ENCODE peak calls at places on chromosomes 6 and 20, in five cellular contexts. T, R, A, F and I are unnamed samples. For H3K4me1, the result is how much of the 10 kb centered on the place peaks cover.

GRCh38 chr20:17228624-17229061 is 1.8 kb downstream of the PCSK2 start:
- DNase-seq in T (no peak), F (no peak), A (no peak), R (no peak), I (no peak)

GRCh38 chr6:22448311-22448711 is 121.1 kb upstream of the HDGFL1 start:
- DNase-seq in R (no peak), F (no peak), A (peak), T (peak), I (no peak)

GRCh38 chr6:116726947-116727346 is 38.6 kb downstream of the FAM162B start:
- DNase-seq in T (no peak), F (no peak), R (no peak), A (no peak), I (no peak)

GRCh38 chr6:152309648-152310047 is 327.5 kb downstream of the SYNE1 start:
- DNase-seq in A (no peak), T (no peak), F (no peak), R (no peak), I (no peak)

GRCh38 chr6:28775405-28776129 is 148.2 kb downstream of the TRIM27 start:
- DNase-seq in R (no peak), T (no peak), F (no peak), A (no peak), I (no peak)

GRCh38 chr20:48690888-48691287 is 136.9 kb downstream of the PREX1 start:
- DNase-seq in A (peak), T (no peak), R (no peak), F (peak), I (peak)

GRCh38 chr6:138543648-138544047 is 44.4 kb upstream of the NHSL1 start:
- DNase-seq in T (no peak), F (no peak), R (no peak), A (no peak), I (no peak)

GRCh38 chr6:107713214-107713962 is 110.7 kb downstream of the SCML4 start:
- DNase-seq in F (no peak), A (no peak), R (no peak), T (no peak), I (peak)

GRCh38 chr6:24352434-24352833 is 5.4 kb downstream of the DCDC2 start:
- DNase-seq in T (no peak), A (no peak), R (no peak), F (no peak), I (no peak)

GRCh38 chr20:37528442-37529213 is 952 bp upstream of the BLCAP start:
- DNase-seq in R (no peak), T (no peak), A (no peak), F (no peak), I (peak)

GRCh38 chr20:13684566-13685222 is 46.0 kb upstream of the TASP1 start:
- DNase-seq in A (no peak), T (no peak), R (no peak), F (no peak), I (peak)

GRCh38 chr20:46267108-46267820 is 41.0 kb downstream of the CDH22 start:
- DNase-seq in A (no peak), R (no peak), T (no peak), F (no peak), I (no peak)

GRCh38 chr6:12223383-12223782 is 66.8 kb upstream of the EDN1 start:
- DNase-seq in A (no peak), T (no peak), F (no peak), R (no peak), I (no peak)

GRCh38 chr6:40982917-40983316 is 56.1 kb downstream of the UNC5CL start:
- DNase-seq in A (no peak), T (no peak), F (no peak), R (no peak), I (no peak)

GRCh38 chr6:129059650-129060049 is 176.7 kb downstream of the LAMA2 start:
- DNase-seq in A (no peak), R (no peak), F (no peak), T (no peak), I (no peak)

GRCh38 chr6:154154389-154154967 is 115.4 kb downstream of the OPRM1 start:
- DNase-seq in R (peak), A (peak), F (peak), T (no peak), I (peak)

GRCh38 chr20:10315138-10315537 is 96.5 kb downstream of the SNAP25 start:
- DNase-seq in R (no peak), A (no peak), F (no peak), T (no peak), I (no peak)

GRCh38 chr6:142377112-142377848 is 75.5 kb downstream of the ADGRG6 start:
- DNase-seq in F (peak), R (no peak), A (peak), T (no peak), I (no peak)

GRCh38 chr20:697826-698225 is 22.2 kb upstream of the SCRT2 start:
- DNase-seq in T (no peak), A (no peak), F (no peak), R (no peak), I (no peak)

GRCh38 chr6:46437671-46438221 is 53.5 kb downstream of the RCAN2 start:
- DNase-seq in F (no peak), A (peak), R (peak), T (no peak), I (no peak)

GRCh38 chr6:30121446-30122065 is 8.7 kb upstream of the TRIM31 start:
- DNase-seq in A (no peak), F (no peak), R (no peak), T (no peak), I (no peak)

GRCh38 chr6:119172813-119173212 is 94.3 kb upstream of the FAM184A start:
- DNase-seq in T (no peak), A (peak), F (no peak), R (no peak), I (no peak)

GRCh38 chr6:107633680-107634141 is 143.8 kb downstream of the SOBP start:
- DNase-seq in R (no peak), A (no peak), T (no peak), F (no peak), I (no peak)

GRCh38 chr20:62217913-62218773 is 1.9 kb downstream of the HRH3 start:
- DNase-seq in R (no peak), T (no peak), F (no peak), A (no peak), I (no peak)

GRCh38 chr6:100453701-100454521 is 10.8 kb downstream of the SIM1 start:
- DNase-seq in T (no peak), A (no peak), R (no peak), F (peak), I (no peak)

GRCh38 chr6:130494745-130495144 is 128.9 kb downstream of the TMEM200A start:
- DNase-seq in F (no peak), T (no peak), A (peak), R (no peak), I (no peak)

GRCh38 chr6:138310294-138310693 is 67.4 kb upstream of the SMIM28 start:
- DNase-seq in R (no peak), T (no peak), A (no peak), F (no peak), I (no peak)

GRCh38 chr20:46206025-46206424 is 87.9 kb downstream of the CD40 start:
- DNase-seq in F (peak), A (peak), T (peak), R (peak), I (no peak)

GRCh38 chr20:46959081-46959692 is 64.5 kb downstream of the EYA2 start:
- DNase-seq in F (no peak), R (no peak), T (peak), A (peak), I (no peak)

GRCh38 chr20:33575302-33575701 is 85.4 kb downstream of the CBFA2T2 start:
- DNase-seq in A (no peak), F (no peak), R (no peak), T (no peak), I (no peak)
- TF ChIP-seq CTCF in A (no peak), F (no peak), R (no peak), T (no peak), I (no peak)

DNA sequence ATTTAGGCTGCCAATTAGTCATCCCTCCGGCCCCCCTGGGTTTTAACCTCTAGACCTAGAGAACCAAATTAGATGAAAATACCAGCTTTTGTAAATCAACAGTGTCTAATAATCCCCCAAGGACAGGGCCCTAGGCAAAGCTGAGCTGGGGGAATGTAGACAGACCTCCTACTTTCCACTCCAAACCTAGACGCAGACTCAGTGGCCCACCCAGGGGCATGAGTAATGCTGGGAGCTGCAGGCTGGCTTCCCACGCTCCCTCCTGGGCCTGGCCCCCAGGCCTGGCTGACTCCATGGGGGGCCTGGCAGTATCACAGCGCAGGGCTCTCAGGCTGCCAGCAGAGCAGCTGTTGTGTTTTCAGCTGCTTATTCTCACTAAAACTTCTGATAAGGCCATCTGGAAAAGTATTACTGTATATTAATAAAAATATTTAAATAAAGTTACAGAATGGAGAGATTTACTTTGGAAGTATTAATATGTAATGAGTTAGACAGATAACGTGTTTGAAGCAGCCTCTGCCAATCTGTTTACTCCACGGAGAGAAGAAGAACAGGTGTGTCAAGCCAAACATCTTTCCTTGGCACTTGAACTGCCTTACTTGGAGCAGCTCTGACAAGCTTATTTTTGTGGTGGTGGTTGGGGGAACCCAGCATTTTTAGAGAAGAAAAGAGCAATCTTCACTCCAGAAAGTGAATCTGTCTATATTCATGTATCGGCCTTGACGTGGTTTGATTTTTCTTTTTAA is 144.0 kb upstream of the AGPAT4 start:
- DNase-seq in A (peak), F (no peak), T (no peak), R (no peak), I (no peak)
- TF ChIP-seq POLR2A in A (no peak), F (no peak), T (no peak), R (no peak), I (no peak)

DNA sequence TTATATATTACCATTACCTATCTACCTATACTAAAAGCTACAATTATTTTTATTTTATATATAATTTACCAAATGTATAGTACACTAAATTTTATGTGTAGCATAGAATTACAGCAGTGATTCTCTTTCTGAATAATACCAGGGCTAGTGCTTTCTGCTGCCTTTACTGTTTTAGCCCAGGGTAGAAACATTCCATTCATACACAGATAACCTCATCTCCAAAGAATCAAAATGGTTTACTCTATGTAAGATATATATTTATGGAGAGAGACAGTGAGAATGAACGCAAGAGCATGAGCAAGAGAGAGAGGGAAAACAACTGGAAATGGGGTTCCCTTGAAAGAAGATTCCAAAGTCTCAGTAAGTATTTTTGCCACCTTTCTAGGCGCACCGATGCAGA is 56.3 kb upstream of the ATXN1 start:
- DNase-seq in R (no peak), F (no peak), T (no peak), A (peak), I (no peak)
- H3K4me1 ChIP-seq in R (under half), F (under half), T (under half), A (under half), I (under half)

DNA sequence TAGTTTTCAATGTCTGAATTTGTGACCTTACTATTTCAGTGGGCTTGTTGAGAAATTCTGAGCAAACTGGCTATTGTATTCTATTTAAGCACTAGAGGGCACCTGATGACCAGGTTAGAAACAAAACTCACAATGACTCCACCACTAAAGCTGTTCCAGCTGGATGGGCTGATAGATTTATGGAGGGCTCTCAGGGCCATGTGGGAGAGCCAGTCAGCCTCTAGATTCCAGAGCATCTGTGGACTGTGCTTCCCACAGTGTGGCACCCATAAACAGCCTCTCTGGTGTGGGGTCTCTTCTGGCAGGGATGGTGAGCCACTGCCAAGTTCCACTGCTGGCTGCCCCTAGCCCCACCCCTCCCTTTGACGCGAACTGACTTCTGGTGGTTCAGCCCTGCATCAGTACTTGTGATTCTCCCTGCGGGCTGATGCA is 29.2 kb downstream of the C6orf58 start:
- DNase-seq in A (peak), T (peak), F (no peak), R (no peak), I (no peak)
- TF ChIP-seq CTCF in A (peak), T (no peak), F (no peak), R (no peak), I (no peak)